ENCODE peak calls at places on chromosomes 2 and 18, in four cellular contexts. U, D, T and Q are unnamed samples.
A peak's percentile ranks its signal among the peaks of the same experiment; 100 is the strongest.

GRCh38 chr2:173903611-173904394 is 61.4 kb downstream of the SP3 start:
- DNase-seq in T (no peak), U (no peak), D (no peak), Q (no peak)

GRCh38 chr2:120625865-120626560 is 109.7 kb upstream of the GLI2 start:
- DNase-seq in D (no peak), T (no peak), U (no peak), Q (no peak)

GRCh38 chr2:171410101-171410500 is 23.7 kb downstream of the METTL8 start:
- DNase-seq in T (peak; percentile 25), D (no peak), U (no peak), Q (no peak)

GRCh38 chr2:152694161-152694661 is 23.1 kb downstream of the PRPF40A start:
- DNase-seq in D (no peak), U (no peak), T (peak; percentile 73), Q (no peak)

GRCh38 chr2:48504647-48505327 is 25.2 kb upstream of the STON1 start:
- DNase-seq in T (peak; percentile 73), D (no peak), U (no peak), Q (no peak)

GRCh38 chr2:176999331-176999730 is 213.3 kb upstream of the HNRNPA3 start:
- DNase-seq in U (peak; percentile 37), T (no peak), D (peak; percentile 27), Q (no peak)

GRCh38 chr18:36247036-36247435 is 50.5 kb upstream of the FHOD3 start:
- DNase-seq in D (no peak), T (no peak), U (no peak), Q (no peak)

GRCh38 chr2:225398372-225398771 is 1.1 kb upstream of the NYAP2 start:
- DNase-seq in T (no peak), U (no peak), D (no peak), Q (no peak)

GRCh38 chr18:75210274-75211001 is at the start of gene TSHZ1:
- DNase-seq in T (peak; percentile 76), D (peak; percentile 80), U (peak; percentile 59), Q (peak; percentile 30)

GRCh38 chr18:24153397-24153796 is 14.5 kb downstream of the CABYR start:
- DNase-seq in T (no peak), D (no peak), U (no peak), Q (no peak)

GRCh38 chr2:29580223-29580622 is 341.2 kb downstream of the ALK start:
- DNase-seq in T (no peak), U (no peak), D (no peak), Q (no peak)

GRCh38 chr2:68196120-68196716 is 38.5 kb downstream of the PNO1 start:
- DNase-seq in T (peak; percentile 21), D (peak; percentile 53), U (no peak), Q (peak; percentile 34)

GRCh38 chr2:156430978-156431358 is 5.2 kb upstream of the GPD2 start:
- DNase-seq in U (peak; percentile 75), T (peak; percentile 72), D (no peak), Q (no peak)

GRCh38 chr18:7523772-7524171 is 43.3 kb upstream of the PTPRM start:
- DNase-seq in D (no peak), U (no peak), T (no peak), Q (no peak)

GRCh38 chr18:7520200-7520780 is 46.8 kb upstream of the PTPRM start:
- DNase-seq in D (no peak), T (no peak), U (no peak), Q (no peak)

GRCh38 chr18:7521226-7521856 is 45.8 kb upstream of the PTPRM start:
- DNase-seq in T (no peak), U (no peak), D (no peak), Q (no peak)

DNA sequence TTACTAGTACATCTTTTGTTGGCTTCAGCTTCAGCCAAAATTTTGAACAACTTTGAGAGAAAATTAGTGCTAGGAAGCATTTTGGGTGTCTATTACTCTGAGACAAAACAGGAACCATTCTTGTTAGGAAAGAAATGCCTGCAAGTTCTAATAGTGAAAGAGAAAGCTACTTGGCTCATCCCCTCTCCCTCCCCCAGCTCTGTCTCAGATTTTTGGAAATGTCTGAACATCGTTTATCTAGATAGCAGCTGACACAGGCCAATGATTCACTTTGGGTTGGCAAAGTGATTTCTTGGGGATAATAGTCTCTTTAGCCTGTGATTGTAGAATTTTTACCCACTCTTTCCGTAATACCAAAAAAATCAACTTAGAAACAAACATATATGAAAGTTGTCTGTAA is 42.3 kb upstream of the PTPRM start:
- DNase-seq in D (no peak), U (no peak), T (no peak), Q (no peak)
- H3K9me3 ChIP-seq in D (no peaks in the 10 kb centered on the region), U (no peaks in the 10 kb centered on the region), T (no peaks in the 10 kb centered on the region), Q (no peaks in the 10 kb centered on the region)

GRCh38 chr2:89842180-89842908 is 1150.9 kb downstream of the RPIA start:
- DNase-seq in U (no peak), D (no peak), T (no peak), Q (no peak)

GRCh38 chr2:89841476-89841840 is 1150.0 kb downstream of the RPIA start:
- DNase-seq in T (no peak), U (no peak), D (no peak), Q (no peak)

GRCh38 chr2:89848114-89848513 is 1156.6 kb downstream of the RPIA start:
- DNase-seq in U (no peak), D (no peak), T (no peak), Q (no peak)

GRCh38 chr2:89845532-89845931 is 1154.1 kb downstream of the RPIA start:
- DNase-seq in D (no peak), U (no peak), T (no peak), Q (no peak)

DNA sequence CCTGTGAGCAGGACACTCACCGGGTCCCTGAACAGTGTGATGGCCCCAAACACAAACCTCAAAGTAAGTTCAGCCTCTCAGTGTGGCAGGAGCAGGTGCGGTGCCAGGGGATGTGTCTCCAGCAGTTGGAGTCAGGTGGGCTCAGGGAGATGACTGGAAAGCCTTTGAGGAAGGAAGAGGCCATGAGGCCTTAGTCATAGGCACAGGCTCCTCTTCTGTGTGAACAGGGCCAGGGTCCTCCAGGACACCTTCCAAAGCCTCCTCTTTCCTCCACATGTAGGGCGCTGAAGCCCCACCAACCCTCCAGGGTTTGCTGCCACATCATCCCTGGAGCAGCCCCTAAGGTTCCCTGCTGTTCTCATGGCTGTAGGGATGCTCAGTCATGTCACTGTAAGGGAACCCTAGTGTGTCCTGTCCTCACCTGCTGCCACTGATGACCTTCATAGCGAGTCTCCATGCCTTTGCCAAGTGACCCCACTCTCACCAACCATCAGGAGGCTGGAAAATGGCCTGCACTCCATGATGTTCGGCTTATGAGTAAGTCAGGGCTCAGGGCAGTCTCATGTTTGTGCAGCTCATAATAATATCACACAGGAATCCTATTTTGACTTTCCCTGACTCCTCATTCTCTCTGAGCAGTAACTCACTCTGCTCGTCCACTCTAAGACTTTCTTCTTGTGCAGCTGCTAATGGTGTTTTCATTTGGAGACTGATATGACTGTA is 1152.9 kb downstream of the RPIA start:
- DNase-seq in U (no peak), T (no peak), D (no peak), Q (no peak)
- H3K9me3 ChIP-seq in U (no peaks in the 10 kb centered on the region), T (no peaks in the 10 kb centered on the region), D (no peaks in the 10 kb centered on the region), Q (peaks cover 6% of the 10 kb centered on the region)

GRCh38 chr2:235614176-235614860 is 120.5 kb downstream of the AGAP1 start:
- DNase-seq in T (no peak), D (no peak), U (no peak), Q (no peak)

GRCh38 chr2:235613671-235614070 is 119.8 kb downstream of the AGAP1 start:
- DNase-seq in T (no peak), D (no peak), U (no peak), Q (no peak)

GRCh38 chr2:235612551-235612950 is 118.7 kb downstream of the AGAP1 start:
- DNase-seq in U (no peak), D (no peak), T (no peak), Q (no peak)

GRCh38 chr2:235616846-235617245 is 123.0 kb downstream of the AGAP1 start:
- DNase-seq in D (peak; percentile 60), T (no peak), U (no peak), Q (no peak)

GRCh38 chr2:235614900-235615712 is 121.3 kb downstream of the AGAP1 start:
- DNase-seq in U (no peak), T (no peak), D (peak; percentile 57), Q (no peak)
- H3K9me3 ChIP-seq in U (no peaks in the 10 kb centered on the region), T (no peaks in the 10 kb centered on the region), D (no peaks in the 10 kb centered on the region), Q (no peaks in the 10 kb centered on the region)

DNA sequence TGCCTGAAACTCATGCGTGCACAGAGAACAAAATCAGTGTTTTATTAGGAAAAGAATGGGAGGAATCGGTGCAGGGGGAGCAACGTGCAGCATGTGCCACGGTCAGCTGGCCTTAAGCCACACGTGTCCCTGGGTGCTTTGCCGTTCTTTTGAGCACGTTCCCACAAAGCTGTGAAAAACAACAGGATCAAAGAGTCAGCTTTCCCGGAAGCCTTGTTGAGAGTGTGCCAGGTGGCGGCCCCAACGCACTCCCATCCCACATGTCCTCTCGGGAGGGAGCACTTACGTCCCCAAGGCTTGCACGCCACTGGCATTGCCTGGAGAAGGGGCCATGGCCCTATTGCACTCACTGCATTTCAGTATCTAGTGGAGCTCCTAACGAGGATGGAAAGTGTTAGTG is 511.2 kb downstream of the EIPR1 start:
- DNase-seq in D (no peak), T (no peak), U (no peak), Q (no peak)
- H3K9me3 ChIP-seq in D (no peaks in the 10 kb centered on the region), T (peaks cover 3% of the 10 kb centered on the region), U (no peaks in the 10 kb centered on the region), Q (no peaks in the 10 kb centered on the region)

DNA sequence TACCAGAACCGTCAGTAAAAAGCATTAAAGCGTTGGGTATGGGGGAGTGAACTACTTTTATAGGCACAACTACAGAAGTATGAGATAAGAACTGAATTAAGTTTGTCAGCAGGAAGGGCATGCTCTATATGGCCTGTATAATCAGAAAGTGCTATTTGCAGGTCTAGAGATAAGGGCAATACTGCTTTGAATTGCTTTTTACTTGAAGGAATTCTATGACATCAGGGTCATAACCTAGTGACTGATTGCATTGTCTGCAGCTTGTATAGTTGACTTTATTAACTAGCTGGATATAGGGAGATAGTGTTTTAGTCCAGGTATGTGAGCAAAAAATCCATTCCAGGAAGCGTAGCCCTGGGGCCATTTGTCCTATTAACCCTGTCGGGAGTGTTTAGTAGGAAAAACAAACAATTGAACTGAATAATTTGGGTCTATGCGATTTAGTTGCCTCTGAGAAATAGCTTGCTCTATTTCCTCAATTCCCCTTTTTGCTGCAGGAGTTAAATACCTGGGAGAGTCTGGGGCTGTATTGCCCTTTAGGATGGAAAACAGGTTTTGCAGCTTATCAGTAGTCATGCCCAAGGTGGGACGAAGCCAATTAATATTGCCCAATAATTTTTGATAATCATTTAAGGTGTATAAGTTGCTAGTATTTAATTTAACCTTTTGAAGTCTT is 30.0 kb downstream of the HTR2B start:
- DNase-seq in T (no peak), U (no peak), D (no peak), Q (no peak)
- H3K9me3 ChIP-seq in T (no peaks in the 10 kb centered on the region), U (no peaks in the 10 kb centered on the region), D (no peaks in the 10 kb centered on the region), Q (no peaks in the 10 kb centered on the region)

GRCh38 chr2:205477016-205477705 is 205.1 kb upstream of the NRP2 start:
- DNase-seq in D (no peak), T (peak; percentile 88), U (no peak), Q (no peak)

GRCh38 chr2:205474746-205475145 is 207.6 kb upstream of the NRP2 start:
- DNase-seq in U (no peak), T (peak; percentile 38), D (no peak), Q (no peak)

GRCh38 chr2:205471776-205472175 is 210.5 kb upstream of the NRP2 start:
- DNase-seq in D (no peak), U (no peak), T (no peak), Q (no peak)

DNA sequence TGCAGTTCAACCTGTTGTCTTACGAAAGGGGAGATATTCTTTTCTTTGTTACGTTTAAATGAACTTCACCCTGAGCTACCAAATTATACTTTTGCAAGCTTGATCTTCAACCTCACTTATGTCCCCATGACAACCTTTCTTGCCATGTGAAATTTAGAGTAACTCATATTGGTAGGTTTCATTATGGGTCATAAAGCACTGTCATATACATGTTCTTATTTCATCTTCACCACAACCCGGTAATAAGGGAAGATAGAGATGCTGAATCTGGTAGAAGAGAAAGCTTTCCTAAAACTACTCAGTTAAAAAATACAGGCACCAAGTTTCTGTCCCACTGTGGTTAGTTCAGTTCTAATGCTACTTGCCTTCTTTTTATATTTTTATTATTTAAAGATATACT is 208.5 kb upstream of the NRP2 start:
- DNase-seq in T (no peak), D (no peak), U (no peak), Q (no peak)
- H3K9me3 ChIP-seq in T (no peaks in the 10 kb centered on the region), D (no peaks in the 10 kb centered on the region), U (no peaks in the 10 kb centered on the region), Q (no peaks in the 10 kb centered on the region)